ENCODE peak calls at places on chromosomes 13 and 19, in eight cellular contexts. One of them, this sample, is unnamed.

GRCh38 chr19:29671393-29672076 is 6.3 kb downstream of the PLEKHF1 start:
- DNase-seq in nephron progenitor cell: no peak
- DNase-seq in T-cell: peak; percentile 84
- DNase-seq in EH: no peak
- DNase-seq in GM23248: peak; percentile 36
- DNase-seq in pons: peak; percentile 58
- DNase-seq in kidney tubule cell: peak; percentile 94
- DNase-seq in tibial artery: peak; percentile 67
- DNase-seq in this sample: no peak

GRCh38 chr13:99996177-99996705 is 14.7 kb downstream of the ZIC2 start:
- DNase-seq in EH: no peak
- DNase-seq in nephron progenitor cell: no peak
- DNase-seq in GM23248: no peak
- DNase-seq in T-cell: no peak
- DNase-seq in tibial artery: no peak
- DNase-seq in kidney tubule cell: no peak
- DNase-seq in pons: peak; percentile 22
- DNase-seq in this sample: peak; percentile 63

GRCh38 chr13:45695198-45695730 is 6.9 kb upstream of the CBY2 start:
- DNase-seq in pons: no peak
- DNase-seq in nephron progenitor cell: no peak
- DNase-seq in tibial artery: no peak
- DNase-seq in GM23248: peak; percentile 38
- DNase-seq in EH: no peak
- DNase-seq in T-cell: no peak
- DNase-seq in kidney tubule cell: no peak
- DNase-seq in this sample: no peak

GRCh38 chr19:10737680-10738079 is 19.8 kb downstream of the DNM2 start:
- DNase-seq in pons: no peak
- DNase-seq in kidney tubule cell: no peak
- DNase-seq in EH: no peak
- DNase-seq in nephron progenitor cell: no peak
- DNase-seq in GM23248: no peak
- DNase-seq in tibial artery: no peak
- DNase-seq in T-cell: no peak
- DNase-seq in this sample: no peak

GRCh38 chr19:19746286-19747213 is 13.6 kb upstream of the ZNF14 start:
- DNase-seq in T-cell: no peak
- DNase-seq in tibial artery: no peak
- DNase-seq in EH: no peak
- DNase-seq in pons: no peak
- DNase-seq in nephron progenitor cell: no peak
- DNase-seq in GM23248: no peak
- DNase-seq in kidney tubule cell: no peak
- DNase-seq in this sample: no peak

GRCh38 chr13:104011505-104012270 is 945.5 kb upstream of the SLC10A2 start:
- DNase-seq in T-cell: no peak
- DNase-seq in GM23248: no peak
- DNase-seq in nephron progenitor cell: peak; percentile 33
- DNase-seq in pons: no peak
- DNase-seq in tibial artery: no peak
- DNase-seq in EH: no peak
- DNase-seq in kidney tubule cell: peak; percentile 65
- DNase-seq in this sample: no peak

GRCh38 chr13:25678398-25678797 is 306.6 kb downstream of the ATP8A2 start:
- DNase-seq in EH: no peak
- DNase-seq in kidney tubule cell: no peak
- DNase-seq in tibial artery: no peak
- DNase-seq in nephron progenitor cell: no peak
- DNase-seq in T-cell: peak; percentile 3
- DNase-seq in GM23248: no peak
- DNase-seq in pons: no peak
- DNase-seq in this sample: no peak

GRCh38 chr19:10871711-10872550 is 578 bp downstream of the CARM1 start:
- DNase-seq in GM23248: peak; percentile 62
- DNase-seq in pons: no peak
- DNase-seq in tibial artery: peak; percentile 80
- DNase-seq in EH: no peak
- DNase-seq in nephron progenitor cell: peak; percentile 64
- DNase-seq in T-cell: no peak
- DNase-seq in kidney tubule cell: peak; percentile 39
- DNase-seq in this sample: no peak

GRCh38 chr19:38730731-38731589 is 13.3 kb downstream of the CAPN12 start:
- DNase-seq in T-cell: no peak
- DNase-seq in EH: no peak
- DNase-seq in kidney tubule cell: no peak
- DNase-seq in nephron progenitor cell: no peak
- DNase-seq in pons: no peak
- DNase-seq in tibial artery: peak; percentile 62
- DNase-seq in GM23248: no peak
- DNase-seq in this sample: no peak

GRCh38 chr19:31054430-31054829 is 294.8 kb downstream of the TSHZ3 start:
- DNase-seq in kidney tubule cell: peak; percentile 56
- DNase-seq in T-cell: no peak
- DNase-seq in tibial artery: no peak
- DNase-seq in nephron progenitor cell: peak; percentile 47
- DNase-seq in EH: peak; percentile 78
- DNase-seq in GM23248: peak; percentile 74
- DNase-seq in pons: no peak
- DNase-seq in this sample: no peak

GRCh38 chr19:584240-585001 is 5.3 kb upstream of the HCN2 start:
- DNase-seq in kidney tubule cell: peak; percentile 56
- DNase-seq in pons: no peak
- DNase-seq in T-cell: peak; percentile 54
- DNase-seq in GM23248: peak; percentile 58
- DNase-seq in EH: peak; percentile 49
- DNase-seq in nephron progenitor cell: peak; percentile 86
- DNase-seq in tibial artery: no peak
- DNase-seq in this sample: no peak

GRCh38 chr19:24072720-24073119 is 14.3 kb upstream of the ZNF254 start:
- DNase-seq in tibial artery: no peak
- DNase-seq in kidney tubule cell: no peak
- DNase-seq in T-cell: no peak
- DNase-seq in GM23248: no peak
- DNase-seq in nephron progenitor cell: no peak
- DNase-seq in pons: no peak
- DNase-seq in EH: no peak
- DNase-seq in this sample: no peak

GRCh38 chr13:76038920-76039716 is 403.0 kb downstream of the LMO7 start:
- DNase-seq in tibial artery: no peak
- DNase-seq in EH: no peak
- DNase-seq in T-cell: no peak
- DNase-seq in nephron progenitor cell: no peak
- DNase-seq in pons: no peak
- DNase-seq in kidney tubule cell: no peak
- DNase-seq in GM23248: no peak
- DNase-seq in this sample: no peak

GRCh38 chr13:36919206-36919832 is 719 bp downstream of the SMAD9 start:
- DNase-seq in T-cell: no peak
- DNase-seq in GM23248: peak; percentile 74
- DNase-seq in EH: peak; percentile 47
- DNase-seq in nephron progenitor cell: peak; percentile 74
- DNase-seq in kidney tubule cell: peak; percentile 47
- DNase-seq in tibial artery: peak; percentile 79
- DNase-seq in pons: no peak
- DNase-seq in this sample: no peak

GRCh38 chr19:49851456-49852259 is 699 bp downstream of the PTOV1 start:
- DNase-seq in pons: no peak
- DNase-seq in kidney tubule cell: no peak
- DNase-seq in T-cell: no peak
- DNase-seq in tibial artery: no peak
- DNase-seq in GM23248: peak; percentile 53
- DNase-seq in EH: peak; percentile 35
- DNase-seq in nephron progenitor cell: peak; percentile 72
- DNase-seq in this sample: no peak

GRCh38 chr13:89726690-89727435 is 1620.6 kb upstream of the MIR17HG start:
- DNase-seq in nephron progenitor cell: no peak
- DNase-seq in GM23248: peak; percentile 24
- DNase-seq in EH: no peak
- DNase-seq in kidney tubule cell: peak; percentile 76
- DNase-seq in pons: no peak
- DNase-seq in T-cell: no peak
- DNase-seq in tibial artery: no peak
- DNase-seq in this sample: no peak

GRCh38 chr13:80337706-80338105 is 3.2 kb downstream of the SPRY2 start:
- DNase-seq in kidney tubule cell: peak; percentile 20
- DNase-seq in T-cell: no peak
- DNase-seq in tibial artery: no peak
- DNase-seq in GM23248: peak; percentile 48
- DNase-seq in EH: peak; percentile 23
- DNase-seq in nephron progenitor cell: no peak
- DNase-seq in pons: peak; percentile 34
- DNase-seq in this sample: no peak

GRCh38 chr13:93956416-93956815 is 523.1 kb downstream of the DCT start:
- DNase-seq in nephron progenitor cell: no peak
- DNase-seq in T-cell: no peak
- DNase-seq in pons: no peak
- DNase-seq in kidney tubule cell: no peak
- DNase-seq in GM23248: no peak
- DNase-seq in tibial artery: no peak
- DNase-seq in EH: no peak
- DNase-seq in this sample: no peak

GRCh38 chr19:45103200-45103624 is 10.2 kb downstream of the PPP1R37 start:
- DNase-seq in T-cell: peak; percentile 44
- DNase-seq in GM23248: no peak
- DNase-seq in kidney tubule cell: no peak
- DNase-seq in EH: peak; percentile 68
- DNase-seq in pons: no peak
- DNase-seq in tibial artery: no peak
- DNase-seq in nephron progenitor cell: no peak
- DNase-seq in this sample: no peak

GRCh38 chr19:17341386-17341785 is 4.0 kb downstream of the GTPBP3 start:
- DNase-seq in nephron progenitor cell: no peak
- DNase-seq in GM23248: no peak
- DNase-seq in pons: no peak
- DNase-seq in tibial artery: no peak
- DNase-seq in kidney tubule cell: no peak
- DNase-seq in T-cell: no peak
- DNase-seq in EH: no peak
- DNase-seq in this sample: no peak

GRCh38 chr19:34336781-34337271 is 28.2 kb upstream of the GPI start:
- DNase-seq in tibial artery: no peak
- DNase-seq in GM23248: peak; percentile 70
- DNase-seq in pons: peak; percentile 31
- DNase-seq in kidney tubule cell: peak; percentile 38
- DNase-seq in T-cell: peak; percentile 28
- DNase-seq in nephron progenitor cell: peak; percentile 35
- DNase-seq in EH: peak; percentile 49
- DNase-seq in this sample: no peak

GRCh38 chr19:13817615-13818371 is 22.6 kb downstream of the ZSWIM4 start:
- DNase-seq in kidney tubule cell: no peak
- DNase-seq in GM23248: peak; percentile 30
- DNase-seq in pons: no peak
- DNase-seq in nephron progenitor cell: peak; percentile 75
- DNase-seq in EH: peak; percentile 16
- DNase-seq in T-cell: no peak
- DNase-seq in tibial artery: no peak
- DNase-seq in this sample: no peak

GRCh38 chr13:34878354-34878753 is 63.7 kb upstream of the NBEA start:
- DNase-seq in tibial artery: no peak
- DNase-seq in EH: no peak
- DNase-seq in nephron progenitor cell: no peak
- DNase-seq in GM23248: no peak
- DNase-seq in kidney tubule cell: no peak
- DNase-seq in T-cell: no peak
- DNase-seq in pons: no peak
- DNase-seq in this sample: no peak

GRCh38 chr13:30802953-30803478 is 67.7 kb downstream of the ALOX5AP start:
- DNase-seq in T-cell: peak; percentile 49
- DNase-seq in pons: peak; percentile 78
- DNase-seq in EH: peak; percentile 81
- DNase-seq in GM23248: peak; percentile 93
- DNase-seq in kidney tubule cell: peak; percentile 90
- DNase-seq in nephron progenitor cell: peak; percentile 84
- DNase-seq in tibial artery: peak; percentile 91
- DNase-seq in this sample: peak; percentile 55

GRCh38 chr19:14059652-14060155 is 2.2 kb downstream of the PALM3 start:
- DNase-seq in EH: no peak
- DNase-seq in nephron progenitor cell: no peak
- DNase-seq in kidney tubule cell: no peak
- DNase-seq in GM23248: no peak
- DNase-seq in T-cell: no peak
- DNase-seq in pons: no peak
- DNase-seq in tibial artery: no peak
- DNase-seq in this sample: no peak

GRCh38 chr19:53991224-53992113 is at the start of gene CACNG6:
- DNase-seq in GM23248: peak; percentile 32
- DNase-seq in nephron progenitor cell: peak; percentile 74
- DNase-seq in EH: peak; percentile 23
- DNase-seq in T-cell: no peak
- DNase-seq in tibial artery: no peak
- DNase-seq in kidney tubule cell: no peak
- DNase-seq in pons: no peak
- DNase-seq in this sample: no peak

GRCh38 chr19:44746946-44747738 is 1.4 kb upstream of the BCL3 start:
- DNase-seq in kidney tubule cell: peak; percentile 94
- DNase-seq in nephron progenitor cell: peak; percentile 70
- DNase-seq in GM23248: peak; percentile 98
- DNase-seq in tibial artery: peak; percentile 98
- DNase-seq in EH: peak; percentile 96
- DNase-seq in T-cell: peak; percentile 81
- DNase-seq in pons: peak; percentile 69
- DNase-seq in this sample: no peak

This sample was measured in cerebellar nuclear complex.